ENCODE peak calls at places on chromosome 19, in five cellular contexts. E, R, N, F and M are unnamed samples.

GRCh38 chr19:12838893-12839656 is 760 bp downstream of the MAST1 start:
- DNase-seq in R (no peak), N (no peak), F (no peak), E (no peak), M (peak)

GRCh38 chr19:5932593-5933262 is 18.7 kb downstream of the CAPS start:
- DNase-seq in R (no peak), N (no peak), E (no peak), F (no peak), M (no peak)

GRCh38 chr19:19490247-19490968 is 24.9 kb downstream of the TSSK6 start:
- DNase-seq in N (peak), F (peak), E (peak), R (peak), M (peak)

GRCh38 chr19:39497850-39498261 is 891 bp upstream of the DLL3 start:
- DNase-seq in R (peak), N (no peak), E (peak), F (peak), M (peak)

GRCh38 chr19:41903161-41903953 is 20.4 kb downstream of the ARHGEF1 start:
- DNase-seq in F (no peak), R (no peak), N (no peak), E (no peak), M (no peak)

GRCh38 chr19:51096473-51097165 is 11.6 kb downstream of the CTU1 start:
- DNase-seq in N (no peak), F (no peak), R (peak), E (peak), M (no peak)

GRCh38 chr19:39398297-39398864 is 7.2 kb downstream of the MED29 start:
- DNase-seq in E (peak), R (no peak), F (peak), N (peak), M (no peak)

GRCh38 chr19:49672131-49672919 is 4.7 kb upstream of the PRMT1 start:
- DNase-seq in F (peak), E (peak), R (peak), N (peak), M (peak)

GRCh38 chr19:46944918-46945628 is 74.6 kb upstream of the NPAS1 start:
- DNase-seq in R (peak), E (no peak), F (peak), N (peak), M (peak)

GRCh38 chr19:49335071-49335783 is at the start of gene CD37:
- DNase-seq in R (no peak), E (peak), N (no peak), F (peak), M (peak)

GRCh38 chr19:46951236-46951986 is 68.2 kb upstream of the NPAS1 start:
- DNase-seq in R (no peak), N (no peak), F (peak), E (no peak), M (no peak)

GRCh38 chr19:29400917-29401711 is 124.7 kb upstream of the VSTM2B start:
- DNase-seq in F (no peak), E (peak), N (no peak), R (no peak), M (no peak)

GRCh38 chr19:12581100-12581499 is 29.5 kb downstream of the ZNF490 start:
- DNase-seq in N (no peak), R (peak), F (no peak), E (no peak), M (no peak)

GRCh38 chr19:7391218-7391670 is 42.5 kb downstream of the ARHGEF18 start:
- DNase-seq in R (no peak), N (no peak), E (no peak), F (peak), M (no peak)

GRCh38 chr19:15330801-15331418 is 1.4 kb downstream of the BRD4 start:
- DNase-seq in N (no peak), E (peak), F (peak), R (peak), M (peak)

GRCh38 chr19:40274585-40275544 is 10.3 kb downstream of the AKT2 start:
- DNase-seq in N (no peak), E (no peak), F (no peak), R (no peak), M (no peak)

GRCh38 chr19:6417713-6418561 is 6.7 kb downstream of the KHSRP start:
- DNase-seq in F (no peak), N (no peak), E (no peak), R (peak), M (peak)

GRCh38 chr19:48424694-48425219 is 21.0 kb upstream of the GRWD1 start:
- DNase-seq in E (peak), N (no peak), F (no peak), R (peak), M (peak)

GRCh38 chr19:16801599-16801998 is 27.6 kb upstream of the SIN3B start:
- DNase-seq in N (no peak), R (no peak), F (no peak), E (peak), M (no peak)

GRCh38 chr19:6227156-6227940 is 52.4 kb downstream of the MLLT1 start:
- DNase-seq in E (no peak), R (no peak), F (no peak), N (no peak), M (no peak)

GRCh38 chr19:35986664-35987570 is 8.1 kb upstream of the SDHAF1 start:
- DNase-seq in E (peak), F (peak), R (peak), N (no peak), M (peak)

GRCh38 chr19:32238076-32238475 is 107.3 kb upstream of the ZNF507 start:
- DNase-seq in E (peak), R (no peak), N (no peak), F (no peak), M (no peak)

GRCh38 chr19:33887891-33888290 is 91.2 kb downstream of the KCTD15 start:
- DNase-seq in N (no peak), R (no peak), F (no peak), E (no peak), M (no peak)

GRCh38 chr19:30692517-30692870 is 320.3 kb downstream of the ZNF536 start:
- DNase-seq in E (no peak), R (no peak), F (no peak), N (no peak), M (no peak)

GRCh38 chr19:16457195-16457953 is 14.4 kb downstream of the EPS15L1 start:
- DNase-seq in F (no peak), E (peak), R (no peak), N (peak), M (peak)

GRCh38 chr19:55537741-55538111 is 793 bp upstream of the SBK2 start:
- DNase-seq in F (no peak), E (no peak), N (no peak), R (peak), M (peak)

GRCh38 chr19:43735957-43736356 is 18.8 kb downstream of the SMG9 start:
- DNase-seq in F (no peak), N (no peak), R (peak), E (no peak), M (no peak)

GRCh38 chr19:13832096-13832495 is 36.9 kb downstream of the ZSWIM4 start:
- DNase-seq in F (no peak), N (no peak), R (no peak), E (no peak), M (no peak)

GRCh38 chr19:8578642-8579265 is 1.5 kb upstream of the MYO1F start:
- DNase-seq in E (peak), R (peak), F (peak), N (peak), M (peak)

GRCh38 chr19:41218615-41219507 is at the start of gene AXL:
- DNase-seq in N (peak), F (peak), E (no peak), R (peak), M (peak)

GRCh38 chr19:41402010-41402409 is 4.4 kb downstream of the BCKDHA start:
- DNase-seq in N (no peak), E (no peak), R (no peak), F (no peak), M (no peak)

GRCh38 chr19:29118384-29118783 is 94.6 kb downstream of the UQCRFS1 start:
- DNase-seq in R (no peak), F (no peak), N (no peak), E (no peak), M (no peak)

GRCh38 chr19:52896431-52897148 is 845 bp downstream of the ZNF320 start:
- DNase-seq in N (peak), R (peak), E (no peak), F (peak), M (peak)

GRCh38 chr19:33997690-33998089 is 174.6 kb upstream of the LSM14A start:
- DNase-seq in F (no peak), N (no peak), E (no peak), R (no peak), M (no peak)

GRCh38 chr19:49421039-49421877 is 2.0 kb downstream of the PTH2 start:
- DNase-seq in F (peak), R (peak), N (peak), E (peak), M (peak)

GRCh38 chr19:30106417-30107095 is 164.5 kb downstream of the URI1 start:
- DNase-seq in N (no peak), F (no peak), R (no peak), E (no peak), M (no peak)

GRCh38 chr19:18408053-18408476 is 10.6 kb upstream of the LRRC25 start:
- DNase-seq in R (peak), E (peak), N (no peak), F (peak), M (peak)